ENCODE peak calls at places on chromosome 19, in five cellular contexts. One of them, this sample, is unnamed.

GRCh38 chr19:3207466-3208242 is 16.8 kb upstream of the CELF5 start:
- DNase-seq in progenitor cell of endocrine pancreas: no peak
- DNase-seq in uterus: no peak
- DNase-seq in NCI-H1092 treated with DMSO at 0.1 percent for 48 hours: no peak
- DNase-seq in NCI-H1694 treated with DMSO at 0.1 percent for 48 hours: no peak
- DNase-seq in this sample: no peak

GRCh38 chr19:31099470-31100190 is 249.6 kb downstream of the TSHZ3 start:
- DNase-seq in NCI-H1092 treated with DMSO at 0.1 percent for 48 hours: no peak
- DNase-seq in uterus: no peak
- DNase-seq in NCI-H1694 treated with DMSO at 0.1 percent for 48 hours: no peak
- DNase-seq in progenitor cell of endocrine pancreas: no peak
- DNase-seq in this sample: no peak

GRCh38 chr19:40907968-40908735 is 26.1 kb upstream of the CYP2A7 start:
- DNase-seq in progenitor cell of endocrine pancreas: no peak
- DNase-seq in uterus: no peak
- DNase-seq in NCI-H1694 treated with DMSO at 0.1 percent for 48 hours: no peak
- DNase-seq in NCI-H1092 treated with DMSO at 0.1 percent for 48 hours: no peak
- DNase-seq in this sample: peak

GRCh38 chr19:1223018-1223855 is 14.6 kb downstream of the CBARP start:
- DNase-seq in NCI-H1092 treated with DMSO at 0.1 percent for 48 hours: no peak
- DNase-seq in progenitor cell of endocrine pancreas: no peak
- DNase-seq in uterus: no peak
- DNase-seq in NCI-H1694 treated with DMSO at 0.1 percent for 48 hours: peak
- DNase-seq in this sample: no peak

GRCh38 chr19:44846455-44847143 is 502 bp downstream of the NECTIN2 start:
- DNase-seq in progenitor cell of endocrine pancreas: peak
- DNase-seq in NCI-H1092 treated with DMSO at 0.1 percent for 48 hours: no peak
- DNase-seq in uterus: peak
- DNase-seq in NCI-H1694 treated with DMSO at 0.1 percent for 48 hours: no peak
- DNase-seq in this sample: peak

GRCh38 chr19:44548736-44549135 is 19.3 kb upstream of the CEACAM20 start:
- DNase-seq in uterus: no peak
- DNase-seq in NCI-H1694 treated with DMSO at 0.1 percent for 48 hours: no peak
- DNase-seq in NCI-H1092 treated with DMSO at 0.1 percent for 48 hours: no peak
- DNase-seq in progenitor cell of endocrine pancreas: no peak
- DNase-seq in this sample: no peak

GRCh38 chr19:7852851-7853759 is 21.1 kb downstream of the PRR36 start:
- DNase-seq in uterus: peak
- DNase-seq in NCI-H1092 treated with DMSO at 0.1 percent for 48 hours: peak
- DNase-seq in NCI-H1694 treated with DMSO at 0.1 percent for 48 hours: peak
- DNase-seq in progenitor cell of endocrine pancreas: peak
- DNase-seq in this sample: peak

GRCh38 chr19:48920949-48921348 is 12.6 kb upstream of the DHDH start:
- DNase-seq in NCI-H1092 treated with DMSO at 0.1 percent for 48 hours: no peak
- DNase-seq in uterus: no peak
- DNase-seq in NCI-H1694 treated with DMSO at 0.1 percent for 48 hours: no peak
- DNase-seq in progenitor cell of endocrine pancreas: no peak
- DNase-seq in this sample: no peak

GRCh38 chr19:11678504-11678903 is 60.2 kb downstream of the ZNF823 start:
- DNase-seq in progenitor cell of endocrine pancreas: no peak
- DNase-seq in NCI-H1092 treated with DMSO at 0.1 percent for 48 hours: no peak
- DNase-seq in uterus: no peak
- DNase-seq in NCI-H1694 treated with DMSO at 0.1 percent for 48 hours: no peak
- DNase-seq in this sample: no peak

GRCh38 chr19:19600793-19601346 is 17.6 kb downstream of the PBX4 start:
- DNase-seq in uterus: no peak
- DNase-seq in progenitor cell of endocrine pancreas: no peak
- DNase-seq in NCI-H1092 treated with DMSO at 0.1 percent for 48 hours: no peak
- DNase-seq in NCI-H1694 treated with DMSO at 0.1 percent for 48 hours: no peak
- DNase-seq in this sample: no peak

GRCh38 chr19:10735741-10736140 is 17.9 kb downstream of the DNM2 start:
- DNase-seq in NCI-H1694 treated with DMSO at 0.1 percent for 48 hours: no peak
- DNase-seq in uterus: no peak
- DNase-seq in progenitor cell of endocrine pancreas: no peak
- DNase-seq in NCI-H1092 treated with DMSO at 0.1 percent for 48 hours: no peak
- DNase-seq in this sample: no peak

GRCh38 chr19:14479985-14480694 is 5.0 kb upstream of the PTGER1 start:
- DNase-seq in NCI-H1092 treated with DMSO at 0.1 percent for 48 hours: no peak
- DNase-seq in NCI-H1694 treated with DMSO at 0.1 percent for 48 hours: peak
- DNase-seq in progenitor cell of endocrine pancreas: peak
- DNase-seq in uterus: no peak
- DNase-seq in this sample: no peak

GRCh38 chr19:18063463-18063862 is 23.3 kb downstream of the IL12RB1 start:
- DNase-seq in progenitor cell of endocrine pancreas: peak
- DNase-seq in NCI-H1694 treated with DMSO at 0.1 percent for 48 hours: no peak
- DNase-seq in uterus: no peak
- DNase-seq in NCI-H1092 treated with DMSO at 0.1 percent for 48 hours: no peak
- DNase-seq in this sample: peak

GRCh38 chr19:55549500-55550320 is 4.4 kb upstream of the SBK3 start:
- DNase-seq in NCI-H1694 treated with DMSO at 0.1 percent for 48 hours: peak
- DNase-seq in uterus: no peak
- DNase-seq in progenitor cell of endocrine pancreas: no peak
- DNase-seq in NCI-H1092 treated with DMSO at 0.1 percent for 48 hours: peak
- DNase-seq in this sample: no peak

GRCh38 chr19:18796239-18796638 is 5.1 kb upstream of the COMP start:
- DNase-seq in NCI-H1092 treated with DMSO at 0.1 percent for 48 hours: no peak
- DNase-seq in NCI-H1694 treated with DMSO at 0.1 percent for 48 hours: no peak
- DNase-seq in uterus: no peak
- DNase-seq in progenitor cell of endocrine pancreas: no peak
- DNase-seq in this sample: no peak

This sample was measured in right lobe of liver.